ENCODE peak calls at places on chromosomes 3 and 15, in eight cellular contexts. X is uterus, I is tibial artery, T is coronary artery, L is cardiac muscle cell, J is colonic mucosa, S is upper lobe of left lung, C is adrenal gland. D is an unnamed sample.

GRCh38 chr3:183698760-183699159 is 1.2 kb downstream of the YEATS2 start:
- DNase-seq in X (no peak), I (no peak), T (no peak), L (peak; percentile 47), J (peak; percentile 38), S (peak; percentile 49), C (peak; percentile 16), D (no peak)

GRCh38 chr3:51706788-51707731 is at the start of gene GRM2:
- DNase-seq in X (peak; percentile 75), I (peak; percentile 75), T (peak; percentile 71), L (peak; percentile 92), J (peak; percentile 62), S (peak; percentile 73), C (peak; percentile 93), D (no peak)

GRCh38 chr3:19947549-19948071 is 713 bp downstream of the RAB5A start:
- DNase-seq in X (peak; percentile 43), I (peak; percentile 80), T (peak; percentile 84), L (peak; percentile 27), J (peak; percentile 71), S (peak; percentile 57), C (peak; percentile 76), D (no peak)

GRCh38 chr3:52844290-52844985 is 9.6 kb upstream of the MUSTN1 start:
- DNase-seq in X (no peak), I (peak; percentile 66), T (no peak), L (no peak), J (no peak), S (no peak), C (no peak), D (no peak)

GRCh38 chr15:101309436-101310162 is 14.6 kb upstream of the SNRPA1 start:
- DNase-seq in X (peak; percentile 9), I (no peak), T (no peak), L (no peak), J (no peak), S (peak; percentile 12), C (peak; percentile 4), D (no peak)

GRCh38 chr15:55552461-55552860 is 35.7 kb downstream of the PYGO1 start:
- DNase-seq in X (no peak), I (no peak), T (no peak), L (no peak), J (no peak), S (no peak), C (no peak), D (no peak)

GRCh38 chr3:183490211-183490601 is 61.8 kb upstream of the MCF2L2 start:
- DNase-seq in X (no peak), I (no peak), T (no peak), L (no peak), J (no peak), S (no peak), C (no peak), D (no peak)

GRCh38 chr3:110773413-110773954 is 298.1 kb upstream of the NECTIN3 start:
- DNase-seq in X (no peak), I (no peak), T (no peak), L (peak; percentile 12), J (no peak), S (no peak), C (no peak), D (no peak)

GRCh38 chr3:13011369-13012227 is 61.6 kb downstream of the IQSEC1 start:
- DNase-seq in X (no peak), I (no peak), T (no peak), L (no peak), J (peak; percentile 45), S (peak; percentile 85), C (no peak), D (no peak)

GRCh38 chr3:41321642-41321980 is 122.3 kb downstream of the CTNNB1 start:
- DNase-seq in X (no peak), I (no peak), T (no peak), L (no peak), J (no peak), S (no peak), C (no peak), D (no peak)

GRCh38 chr3:124032881-124033359 is 41.0 kb upstream of the ROPN1 start:
- DNase-seq in X (peak; percentile 92), I (peak; percentile 92), T (peak; percentile 88), L (peak; percentile 90), J (peak; percentile 91), S (peak; percentile 67), C (peak; percentile 93), D (no peak)

GRCh38 chr3:124034016-124034808 is 42.3 kb upstream of the ROPN1 start:
- DNase-seq in X (peak; percentile 36), I (peak; percentile 65), T (peak; percentile 79), L (peak; percentile 10), J (peak; percentile 31), S (no peak), C (peak; percentile 29), D (no peak)

GRCh38 chr3:124034809-124035152 is 42.9 kb upstream of the ROPN1 start:
- DNase-seq in X (no peak), I (no peak), T (no peak), L (no peak), J (no peak), S (no peak), C (no peak), D (no peak)

GRCh38 chr3:124032351-124032880 is 40.5 kb upstream of the ROPN1 start:
- DNase-seq in X (peak; percentile 59), I (peak; percentile 85), T (peak; percentile 80), L (peak; percentile 58), J (peak; percentile 43), S (no peak), C (peak; percentile 66), D (no peak)

GRCh38 chr3:124033360-124034015 is 41.6 kb upstream of the ROPN1 start:
- DNase-seq in X (peak; percentile 35), I (peak; percentile 64), T (peak; percentile 76), L (no peak), J (no peak), S (no peak), C (peak; percentile 30), D (no peak)
- TF ChIP-seq CTCF in X (no peak), I (no peak), T (no peak), L (no peak), J (peak; percentile 6), S (no peak), C (no peak), D (peak; percentile 5)

DNA sequence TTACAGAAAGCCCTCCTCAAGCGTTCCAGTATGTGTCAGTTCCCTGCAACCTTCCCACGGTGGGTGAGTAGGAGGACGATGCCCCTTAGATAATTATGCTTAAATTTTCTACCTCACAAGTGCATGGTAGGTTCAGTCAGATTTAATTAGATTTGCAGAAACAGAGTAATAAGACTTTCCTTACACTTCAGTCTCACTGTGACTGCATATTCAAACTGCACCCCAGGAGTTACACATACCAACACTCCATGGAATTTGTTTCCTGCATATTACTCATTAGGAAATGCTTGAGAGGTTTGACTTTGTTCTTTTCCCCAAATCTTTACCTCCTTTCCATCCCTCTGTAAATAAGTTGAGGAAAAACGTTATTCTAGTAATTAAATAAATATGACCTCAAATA is 108.8 kb downstream of the ARRDC4 start:
- DNase-seq in X (no peak), I (no peak), T (no peak), L (no peak), J (no peak), S (no peak), C (no peak), D (no peak)
- H3K4me3 ChIP-seq in X (no peak overlapping the region), I (no peak overlapping the region), T (no peak overlapping the region), L (no peak overlapping the region), J (no peak overlapping the region), S (no peak overlapping the region), C (no peak overlapping the region), D (no peak overlapping the region)

GRCh38 chr3:48993834-48994233 is 3.8 kb downstream of the P4HTM start:
- DNase-seq in X (no peak), I (no peak), T (no peak), L (no peak), J (no peak), S (no peak), C (no peak), D (no peak)

GRCh38 chr3:48989126-48989795 is 780 bp upstream of the P4HTM start:
- DNase-seq in X (no peak), I (no peak), T (no peak), L (no peak), J (no peak), S (no peak), C (no peak), D (no peak)

GRCh38 chr3:48991851-48992545 is 2.0 kb downstream of the P4HTM start:
- DNase-seq in X (no peak), I (no peak), T (no peak), L (no peak), J (no peak), S (no peak), C (no peak), D (no peak)

GRCh38 chr3:48990636-48991421 is 788 bp downstream of the P4HTM start:
- DNase-seq in X (no peak), I (no peak), T (no peak), L (peak; percentile 25), J (peak; percentile 64), S (peak; percentile 42), C (peak; percentile 46), D (no peak)

DNA sequence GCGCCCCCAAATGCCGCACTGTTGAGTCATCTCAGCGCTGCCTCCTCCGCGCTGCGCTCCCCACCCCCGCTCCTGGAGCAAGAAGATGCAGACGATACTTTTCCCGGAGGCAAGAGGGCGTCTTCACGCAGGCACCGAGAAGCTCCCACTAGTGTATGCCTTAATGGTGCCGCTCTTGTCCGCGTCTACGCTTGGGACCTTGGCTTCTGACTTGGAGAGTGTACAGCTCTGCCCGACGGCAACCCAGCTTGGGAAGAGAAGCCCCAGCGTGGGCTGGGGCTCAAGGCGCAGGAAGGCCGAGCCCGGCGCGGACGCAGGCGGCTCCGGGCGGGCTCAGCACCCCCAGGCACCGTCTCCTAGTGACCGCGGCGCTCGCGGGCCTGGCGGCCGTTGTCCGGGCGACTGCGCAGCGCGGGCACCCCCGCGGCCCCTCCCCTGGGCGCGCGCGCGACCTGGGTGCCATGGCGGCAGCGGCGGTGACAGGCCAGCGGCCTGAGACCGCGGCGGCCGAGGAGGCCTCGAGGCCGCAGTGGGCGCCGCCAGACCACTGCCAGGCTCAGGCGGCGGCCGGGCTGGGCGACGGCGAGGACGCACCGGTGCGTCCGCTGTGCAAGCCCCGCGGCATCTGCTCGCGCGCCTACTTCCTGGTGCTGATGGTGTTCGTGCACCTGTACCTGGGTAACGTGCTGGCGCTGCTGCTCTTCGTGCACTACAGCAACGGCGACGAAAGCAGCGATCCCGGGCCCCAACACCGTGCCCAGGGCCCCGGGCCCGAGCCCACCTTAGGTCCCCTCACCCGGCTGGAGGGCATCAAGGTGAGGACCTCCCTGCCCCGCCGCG is at the start of gene P4HTM:
- DNase-seq in X (peak; percentile 94), I (peak; percentile 95), T (peak; percentile 97), L (peak; percentile 97), J (peak; percentile 90), S (peak; percentile 85), C (peak; percentile 90), D (no peak)
- TF ChIP-seq CTCF in X (peak; percentile 40), I (peak; percentile 32), T (no peak), L (peak; percentile 60), J (peak; percentile 23), S (peak; percentile 48), C (peak; percentile 30), D (peak; percentile 34)

GRCh38 chr3:16841354-16841753 is 43.4 kb upstream of the PLCL2 start:
- DNase-seq in X (no peak), I (no peak), T (no peak), L (no peak), J (no peak), S (no peak), C (no peak), D (no peak)
- H3K4me3 ChIP-seq in X (no peak overlapping the region), I (no peak overlapping the region), T (no peak overlapping the region), L (no peak overlapping the region), J (no peak overlapping the region), S (no peak overlapping the region), C (no peak overlapping the region), D (no peak overlapping the region)

GRCh38 chr3:67037615-67038014 is 39.5 kb downstream of the KBTBD8 start:
- DNase-seq in X (no peak), I (no peak), T (no peak), L (peak; percentile 61), J (no peak), S (no peak), C (no peak), D (no peak)
- TF ChIP-seq CTCF in X (no peak), I (no peak), T (no peak), L (peak; percentile 29), J (no peak), S (no peak), C (no peak), D (no peak)